ENCODE peak calls at places on chromosomes 5 and 9, in six cellular contexts. One of them, this sample, is unnamed.

GRCh38 chr5:134913795-134914194 is 8.9 kb downstream of the PCBD2 start:
- DNase-seq in cardiac fibroblast: no peak
- DNase-seq in GM10248: no peak
- DNase-seq in fibroblast of lung: no peak
- DNase-seq in mammary epithelial cell: no peak
- DNase-seq in brain microvascular endothelial cell: no peak
- DNase-seq in this sample: no peak

GRCh38 chr9:81575976-81576375 is 113.4 kb downstream of the TLE1 start:
- DNase-seq in cardiac fibroblast: peak
- DNase-seq in GM10248: no peak
- DNase-seq in fibroblast of lung: peak
- DNase-seq in mammary epithelial cell: no peak
- DNase-seq in brain microvascular endothelial cell: no peak
- DNase-seq in this sample: no peak

GRCh38 chr9:94971378-94972131 is 245.1 kb downstream of the AOPEP start:
- DNase-seq in cardiac fibroblast: no peak
- DNase-seq in GM10248: no peak
- DNase-seq in fibroblast of lung: no peak
- DNase-seq in mammary epithelial cell: no peak
- DNase-seq in brain microvascular endothelial cell: no peak
- DNase-seq in this sample: no peak

GRCh38 chr5:138867011-138867410 is 8.1 kb downstream of the LRRTM2 start:
- DNase-seq in cardiac fibroblast: no peak
- DNase-seq in GM10248: no peak
- DNase-seq in fibroblast of lung: no peak
- DNase-seq in mammary epithelial cell: no peak
- DNase-seq in brain microvascular endothelial cell: no peak
- DNase-seq in this sample: no peak

GRCh38 chr5:150208187-150209015 is 18.5 kb downstream of the SLC6A7 start:
- DNase-seq in cardiac fibroblast: peak
- DNase-seq in GM10248: no peak
- DNase-seq in fibroblast of lung: peak
- DNase-seq in mammary epithelial cell: peak
- DNase-seq in brain microvascular endothelial cell: peak
- DNase-seq in this sample: no peak

GRCh38 chr9:130220351-130220750 is 45.2 kb upstream of the HMCN2 start:
- DNase-seq in cardiac fibroblast: peak
- DNase-seq in GM10248: no peak
- DNase-seq in fibroblast of lung: peak
- DNase-seq in mammary epithelial cell: no peak
- DNase-seq in brain microvascular endothelial cell: no peak
- DNase-seq in this sample: no peak

GRCh38 chr9:133558191-133559126 is 24.0 kb downstream of the ADAMTSL2 start:
- DNase-seq in cardiac fibroblast: peak
- DNase-seq in GM10248: peak
- DNase-seq in fibroblast of lung: peak
- DNase-seq in mammary epithelial cell: peak
- DNase-seq in brain microvascular endothelial cell: peak
- DNase-seq in this sample: peak

GRCh38 chr5:172860520-172861443 is 26.7 kb downstream of the ERGIC1 start:
- DNase-seq in cardiac fibroblast: peak
- DNase-seq in GM10248: no peak
- DNase-seq in fibroblast of lung: peak
- DNase-seq in mammary epithelial cell: peak
- DNase-seq in brain microvascular endothelial cell: no peak
- DNase-seq in this sample: no peak

GRCh38 chr5:132202711-132203463 is 24.8 kb downstream of the P4HA2 start:
- DNase-seq in cardiac fibroblast: no peak
- DNase-seq in GM10248: no peak
- DNase-seq in fibroblast of lung: no peak
- DNase-seq in mammary epithelial cell: no peak
- DNase-seq in brain microvascular endothelial cell: no peak
- DNase-seq in this sample: no peak

GRCh38 chr9:133103183-133103986 is 17.7 kb downstream of the RALGDS start:
- DNase-seq in cardiac fibroblast: peak
- DNase-seq in GM10248: peak
- DNase-seq in fibroblast of lung: peak
- DNase-seq in mammary epithelial cell: no peak
- DNase-seq in brain microvascular endothelial cell: no peak
- DNase-seq in this sample: no peak

GRCh38 chr5:142120247-142120935 is 11.8 kb downstream of the NDFIP1 start:
- DNase-seq in cardiac fibroblast: no peak
- DNase-seq in GM10248: no peak
- DNase-seq in fibroblast of lung: no peak
- DNase-seq in mammary epithelial cell: no peak
- DNase-seq in brain microvascular endothelial cell: no peak
- DNase-seq in this sample: no peak

GRCh38 chr5:176846335-176847140 is 36.2 kb downstream of the UNC5A start:
- DNase-seq in cardiac fibroblast: no peak
- DNase-seq in GM10248: no peak
- DNase-seq in fibroblast of lung: no peak
- DNase-seq in mammary epithelial cell: peak
- DNase-seq in brain microvascular endothelial cell: no peak
- DNase-seq in this sample: no peak

GRCh38 chr9:99820330-99821186 is 1.1 kb upstream of the NR4A3 start:
- DNase-seq in cardiac fibroblast: peak
- DNase-seq in GM10248: peak
- DNase-seq in fibroblast of lung: peak
- DNase-seq in mammary epithelial cell: peak
- DNase-seq in brain microvascular endothelial cell: peak
- DNase-seq in this sample: peak

GRCh38 chr5:107457881-107458280 is 212.9 kb downstream of the EFNA5 start:
- DNase-seq in cardiac fibroblast: no peak
- DNase-seq in GM10248: no peak
- DNase-seq in fibroblast of lung: no peak
- DNase-seq in mammary epithelial cell: no peak
- DNase-seq in brain microvascular endothelial cell: no peak
- DNase-seq in this sample: no peak

GRCh38 chr5:79795764-79796398 is 106.2 kb downstream of the CMYA5 start:
- DNase-seq in cardiac fibroblast: peak
- DNase-seq in GM10248: no peak
- DNase-seq in fibroblast of lung: peak
- DNase-seq in mammary epithelial cell: peak
- DNase-seq in brain microvascular endothelial cell: peak
- DNase-seq in this sample: no peak

GRCh38 chr5:95733100-95733499 is 2.0 kb downstream of the RHOBTB3 start:
- DNase-seq in cardiac fibroblast: no peak
- DNase-seq in GM10248: no peak
- DNase-seq in fibroblast of lung: no peak
- DNase-seq in mammary epithelial cell: no peak
- DNase-seq in brain microvascular endothelial cell: no peak
- DNase-seq in this sample: no peak

GRCh38 chr5:172429201-172429940 is 25.0 kb downstream of the SH3PXD2B start:
- DNase-seq in cardiac fibroblast: peak
- DNase-seq in GM10248: no peak
- DNase-seq in fibroblast of lung: peak
- DNase-seq in mammary epithelial cell: no peak
- DNase-seq in brain microvascular endothelial cell: peak
- DNase-seq in this sample: peak

GRCh38 chr9:27528886-27529315 is 713 bp downstream of the MOB3B start:
- DNase-seq in cardiac fibroblast: no peak
- DNase-seq in GM10248: peak
- DNase-seq in fibroblast of lung: peak
- DNase-seq in mammary epithelial cell: peak
- DNase-seq in brain microvascular endothelial cell: no peak
- DNase-seq in this sample: no peak

GRCh38 chr9:7234144-7234543 is 476.4 kb downstream of the KDM4C start:
- DNase-seq in cardiac fibroblast: peak
- DNase-seq in GM10248: peak
- DNase-seq in fibroblast of lung: peak
- DNase-seq in mammary epithelial cell: peak
- DNase-seq in brain microvascular endothelial cell: peak
- DNase-seq in this sample: no peak

GRCh38 chr9:131546336-131547084 is 1.2 kb downstream of the PRRT1B start:
- DNase-seq in cardiac fibroblast: no peak
- DNase-seq in GM10248: no peak
- DNase-seq in fibroblast of lung: no peak
- DNase-seq in mammary epithelial cell: no peak
- DNase-seq in brain microvascular endothelial cell: no peak
- DNase-seq in this sample: no peak

GRCh38 chr9:10697044-10697443 is 84.2 kb upstream of the PTPRD start:
- DNase-seq in cardiac fibroblast: no peak
- DNase-seq in GM10248: no peak
- DNase-seq in fibroblast of lung: no peak
- DNase-seq in mammary epithelial cell: no peak
- DNase-seq in brain microvascular endothelial cell: no peak
- DNase-seq in this sample: no peak

GRCh38 chr9:137140151-137141012 is 1.4 kb downstream of the GRIN1 start:
- DNase-seq in cardiac fibroblast: no peak
- DNase-seq in GM10248: no peak
- DNase-seq in fibroblast of lung: no peak
- DNase-seq in mammary epithelial cell: no peak
- DNase-seq in brain microvascular endothelial cell: no peak
- DNase-seq in this sample: no peak

GRCh38 chr9:1869843-1870242 is 145.3 kb upstream of the SMARCA2 start:
- DNase-seq in cardiac fibroblast: peak
- DNase-seq in GM10248: no peak
- DNase-seq in fibroblast of lung: no peak
- DNase-seq in mammary epithelial cell: peak
- DNase-seq in brain microvascular endothelial cell: no peak
- DNase-seq in this sample: no peak
- TF ChIP-seq CTCF in cardiac fibroblast: peak
- TF ChIP-seq CTCF in GM10248: peak
- TF ChIP-seq CTCF in fibroblast of lung: peak
- TF ChIP-seq CTCF in mammary epithelial cell: peak
- TF ChIP-seq CTCF in brain microvascular endothelial cell: peak
- TF ChIP-seq CTCF in this sample: peak

DNA sequence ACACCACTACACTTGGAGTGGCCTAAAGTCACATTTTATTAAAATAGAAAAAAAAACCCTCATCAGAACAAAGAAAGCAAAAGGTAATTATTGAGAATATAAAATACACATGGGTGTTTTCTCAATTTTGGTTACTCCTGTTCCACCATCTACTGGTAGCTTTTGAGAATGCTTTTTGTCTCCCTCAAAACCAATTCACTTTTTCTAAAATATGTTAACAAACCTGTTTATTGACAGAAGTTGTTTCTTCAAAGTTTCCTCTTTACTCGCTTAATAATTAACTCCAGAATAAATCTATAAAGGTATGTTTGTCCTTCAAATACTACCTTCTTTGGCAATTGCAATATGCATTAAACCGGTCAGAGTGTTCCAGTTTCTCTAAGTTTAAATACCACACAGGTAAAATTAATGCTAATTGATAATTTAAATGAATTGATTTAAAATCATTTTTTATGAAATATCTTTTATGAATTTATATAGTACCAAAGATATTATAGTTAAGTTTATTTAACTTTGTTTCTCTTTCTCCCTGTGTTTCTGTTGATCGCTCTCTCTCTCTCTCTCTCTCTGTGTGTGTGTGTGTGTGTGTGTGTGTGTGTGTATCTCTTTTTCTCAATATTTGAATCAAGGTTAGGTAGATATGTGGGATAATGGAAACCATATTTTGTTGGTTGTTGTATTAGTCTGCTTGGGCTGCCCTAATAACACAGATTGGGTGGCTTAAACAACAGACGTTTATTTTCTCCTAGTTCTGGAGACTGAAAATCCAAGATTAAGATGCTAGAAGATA is 487.4 kb downstream of the PRDM9 start:
- DNase-seq in cardiac fibroblast: no peak
- DNase-seq in GM10248: no peak
- DNase-seq in fibroblast of lung: no peak
- DNase-seq in mammary epithelial cell: no peak
- DNase-seq in brain microvascular endothelial cell: no peak
- DNase-seq in this sample: no peak
- TF ChIP-seq CTCF in cardiac fibroblast: no peak
- TF ChIP-seq CTCF in GM10248: no peak
- TF ChIP-seq CTCF in fibroblast of lung: no peak
- TF ChIP-seq CTCF in mammary epithelial cell: peak
- TF ChIP-seq CTCF in brain microvascular endothelial cell: no peak
- TF ChIP-seq CTCF in this sample: no peak

GRCh38 chr9:115063058-115063850 is 54.7 kb downstream of the TNC start:
- DNase-seq in cardiac fibroblast: peak
- DNase-seq in GM10248: no peak
- DNase-seq in fibroblast of lung: peak
- DNase-seq in mammary epithelial cell: peak
- DNase-seq in brain microvascular endothelial cell: no peak
- DNase-seq in this sample: peak

GRCh38 chr9:115057559-115057958 is 60.4 kb downstream of the TNC start:
- DNase-seq in cardiac fibroblast: peak
- DNase-seq in GM10248: no peak
- DNase-seq in fibroblast of lung: no peak
- DNase-seq in mammary epithelial cell: peak
- DNase-seq in brain microvascular endothelial cell: peak
- DNase-seq in this sample: no peak

GRCh38 chr9:115058684-115059315 is 59.2 kb downstream of the TNC start:
- DNase-seq in cardiac fibroblast: peak
- DNase-seq in GM10248: no peak
- DNase-seq in fibroblast of lung: peak
- DNase-seq in mammary epithelial cell: peak
- DNase-seq in brain microvascular endothelial cell: peak
- DNase-seq in this sample: peak

DNA sequence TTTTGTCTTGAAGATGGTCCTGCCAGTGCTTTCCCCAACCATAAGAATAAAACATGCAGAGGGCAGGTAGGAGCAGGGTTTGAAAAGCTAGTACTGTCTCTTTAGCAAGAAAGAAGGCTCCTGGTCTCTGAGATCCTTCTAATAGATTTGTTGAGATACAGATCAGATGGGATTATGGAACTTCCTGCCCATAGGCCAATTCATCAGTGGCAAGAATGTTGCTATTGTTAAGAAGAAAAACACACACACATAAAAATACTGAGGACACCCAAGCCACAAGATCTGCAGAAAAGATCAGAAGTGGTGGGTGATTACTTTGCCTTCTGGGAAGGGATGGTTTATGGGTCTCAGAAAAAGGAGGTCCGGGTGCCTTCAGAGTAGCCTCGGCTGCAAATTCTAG is 59.8 kb downstream of the TNC start:
- DNase-seq in cardiac fibroblast: no peak
- DNase-seq in GM10248: no peak
- DNase-seq in fibroblast of lung: no peak
- DNase-seq in mammary epithelial cell: peak
- DNase-seq in brain microvascular endothelial cell: no peak
- DNase-seq in this sample: no peak
- TF ChIP-seq CTCF in cardiac fibroblast: no peak
- TF ChIP-seq CTCF in GM10248: no peak
- TF ChIP-seq CTCF in fibroblast of lung: no peak
- TF ChIP-seq CTCF in mammary epithelial cell: no peak
- TF ChIP-seq CTCF in brain microvascular endothelial cell: no peak
- TF ChIP-seq CTCF in this sample: no peak

GRCh38 chr5:143775258-143775657 is 36.7 kb upstream of the HMHB1 start:
- DNase-seq in cardiac fibroblast: no peak
- DNase-seq in GM10248: no peak
- DNase-seq in fibroblast of lung: peak
- DNase-seq in mammary epithelial cell: peak
- DNase-seq in brain microvascular endothelial cell: peak
- DNase-seq in this sample: no peak

GRCh38 chr5:143776951-143777350 is 35.0 kb upstream of the HMHB1 start:
- DNase-seq in cardiac fibroblast: no peak
- DNase-seq in GM10248: no peak
- DNase-seq in fibroblast of lung: no peak
- DNase-seq in mammary epithelial cell: no peak
- DNase-seq in brain microvascular endothelial cell: no peak
- DNase-seq in this sample: no peak

GRCh38 chr5:143781993-143782520 is 29.9 kb upstream of the HMHB1 start:
- DNase-seq in cardiac fibroblast: no peak
- DNase-seq in GM10248: no peak
- DNase-seq in fibroblast of lung: no peak
- DNase-seq in mammary epithelial cell: no peak
- DNase-seq in brain microvascular endothelial cell: no peak
- DNase-seq in this sample: no peak

GRCh38 chr5:143782588-143783386 is 29.2 kb upstream of the HMHB1 start:
- DNase-seq in cardiac fibroblast: no peak
- DNase-seq in GM10248: no peak
- DNase-seq in fibroblast of lung: no peak
- DNase-seq in mammary epithelial cell: no peak
- DNase-seq in brain microvascular endothelial cell: no peak
- DNase-seq in this sample: no peak

GRCh38 chr5:143779506-143779905 is 32.5 kb upstream of the HMHB1 start:
- DNase-seq in cardiac fibroblast: no peak
- DNase-seq in GM10248: no peak
- DNase-seq in fibroblast of lung: no peak
- DNase-seq in mammary epithelial cell: no peak
- DNase-seq in brain microvascular endothelial cell: no peak
- DNase-seq in this sample: no peak
- TF ChIP-seq CTCF in cardiac fibroblast: no peak
- TF ChIP-seq CTCF in GM10248: no peak
- TF ChIP-seq CTCF in fibroblast of lung: no peak
- TF ChIP-seq CTCF in mammary epithelial cell: no peak
- TF ChIP-seq CTCF in brain microvascular endothelial cell: no peak
- TF ChIP-seq CTCF in this sample: no peak